ENCODE peak calls at places on chromosomes 7 and 10, in ten cellular contexts. S, I, K, N, J, H, W, Z, G and M are unnamed samples.

GRCh38 chr7:11474902-11475585 is 357.0 kb downstream of the THSD7A start:
- DNase-seq in S (no peak), N (no peak), Z (no peak), W (no peak), J (no peak), I (no peak), H (no peak), G (peak), K (no peak), M (no peak)

GRCh38 chr10:132120200-132120599 is 54.5 kb downstream of the JAKMIP3 start:
- DNase-seq in Z (no peak), H (no peak), N (no peak), J (no peak), S (no peak), I (no peak), G (no peak), K (peak), W (no peak), M (no peak)

GRCh38 chr7:141370178-141370577 is 181.0 kb upstream of the AGK start:
- DNase-seq in J (no peak), H (no peak), N (no peak), I (no peak), Z (no peak), K (no peak), W (no peak), G (no peak), S (no peak), M (no peak)

GRCh38 chr10:27464993-27465392 is 39.1 kb upstream of the RAB18 start:
- DNase-seq in I (no peak), Z (no peak), J (no peak), N (no peak), G (no peak), W (no peak), K (no peak), S (no peak), H (no peak), M (no peak)

GRCh38 chr10:9789996-9790395 is 1227.7 kb upstream of the CELF2 start:
- DNase-seq in G (no peak), K (no peak), W (no peak), S (no peak), N (no peak), H (no peak), Z (no peak), I (no peak), J (no peak), M (no peak)

GRCh38 chr10:15227611-15228372 is 59.3 kb upstream of the NMT2 start:
- DNase-seq in K (no peak), I (no peak), G (no peak), H (no peak), W (no peak), N (no peak), S (no peak), J (no peak), Z (no peak), M (no peak)

GRCh38 chr10:119316729-119317097 is 109.3 kb downstream of the GRK5 start:
- DNase-seq in W (no peak), J (no peak), G (peak), K (no peak), S (no peak), N (no peak), I (no peak), H (peak), Z (no peak), M (peak)

GRCh38 chr10:88209837-88210552 is 346.6 kb downstream of the PTEN start:
- DNase-seq in G (no peak), N (no peak), I (no peak), J (no peak), Z (no peak), W (no peak), H (no peak), S (no peak), K (no peak), M (peak)

DNA sequence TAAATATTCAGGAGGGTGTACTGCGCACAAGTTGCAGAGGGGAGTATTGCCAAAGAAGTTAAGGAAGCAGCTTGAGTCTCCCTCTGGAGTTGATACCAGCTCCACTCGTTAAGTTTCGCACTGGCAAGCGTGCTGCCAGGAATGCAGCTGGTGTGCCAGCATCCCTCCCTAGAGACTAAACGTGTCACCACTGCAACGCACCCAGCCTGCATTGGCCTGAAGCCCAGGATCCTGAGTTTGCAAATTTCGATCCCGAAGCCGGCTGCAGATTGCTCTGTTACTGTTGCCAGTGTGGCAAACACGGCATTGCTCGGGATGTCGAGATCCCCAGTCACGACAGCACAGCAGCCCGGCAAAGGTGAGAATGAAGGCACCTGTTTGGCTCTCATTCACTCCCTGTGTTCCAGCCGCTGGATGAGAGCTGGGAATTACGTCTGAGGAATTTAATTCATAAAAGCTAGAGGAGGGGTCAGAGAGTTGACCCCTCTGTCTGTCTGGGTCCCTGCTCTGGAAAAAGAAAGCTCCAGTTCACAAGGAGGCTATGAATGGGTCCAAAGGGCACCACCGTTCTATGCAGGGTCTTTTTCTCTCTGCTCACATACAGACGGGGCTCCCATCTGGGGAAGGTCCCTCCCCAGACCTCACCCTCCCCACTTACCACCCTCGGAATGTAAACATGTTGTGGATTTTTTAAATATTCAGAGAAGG is 61.0 kb downstream of the NRP1 start:
- DNase-seq in W (no peak), S (peak), N (peak), H (peak), K (peak), I (peak), G (peak), J (no peak), Z (peak), M (peak)
- TF ChIP-seq CTCF in W (no peak), S (no peak), N (no peak), H (no peak), K (no peak), I (peak), G (peak), J (no peak), Z (no peak), M (no peak)

GRCh38 chr7:70975816-70976215 is 156.1 kb upstream of the GALNT17 start:
- DNase-seq in H (no peak), K (no peak), I (no peak), W (no peak), G (no peak), Z (no peak), N (no peak), J (no peak), S (no peak), M (no peak)
- TF ChIP-seq CTCF in H (no peak), K (no peak), I (no peak), W (no peak), G (no peak), Z (no peak), N (no peak), J (no peak), S (no peak), M (no peak)

DNA sequence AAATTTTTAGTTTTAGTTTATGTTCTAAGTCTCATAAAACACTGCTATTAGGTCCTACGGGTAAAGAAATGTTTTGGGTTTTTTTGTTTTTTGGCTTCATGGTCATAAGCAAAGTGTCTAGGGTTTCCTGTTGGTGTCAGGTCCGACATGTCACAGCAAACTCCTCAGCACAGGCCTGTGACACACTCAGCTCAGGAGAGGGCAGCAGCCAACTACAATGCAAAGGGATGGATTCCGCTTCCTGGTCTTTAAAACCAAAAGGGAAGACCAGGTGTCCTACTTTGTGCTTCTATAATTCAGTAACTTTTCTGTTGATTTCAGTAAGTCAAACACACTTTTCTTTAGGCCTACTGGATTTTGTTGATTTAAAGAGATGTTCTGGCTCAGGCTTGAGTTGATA is 83.8 kb upstream of the MACROH2A2 start:
- DNase-seq in S (no peak), G (peak), I (peak), K (no peak), N (peak), W (no peak), H (no peak), J (no peak), Z (no peak), M (peak)
- TF ChIP-seq CTCF in S (no peak), G (peak), I (no peak), K (no peak), N (peak), W (no peak), H (no peak), J (no peak), Z (no peak), M (no peak)

GRCh38 chr7:149752646-149753045 is 20.7 kb downstream of the ZNF467 start:
- DNase-seq in H (no peak), G (no peak), J (no peak), Z (no peak), K (no peak), S (no peak), I (no peak), W (no peak), N (no peak), M (no peak)

GRCh38 chr7:149751058-149751775 is 22.2 kb downstream of the ZNF467 start:
- DNase-seq in W (no peak), I (no peak), N (no peak), J (no peak), S (no peak), Z (no peak), K (no peak), G (no peak), H (no peak), M (no peak)

GRCh38 chr7:149750122-149750845 is 23.1 kb downstream of the ZNF467 start:
- DNase-seq in I (no peak), N (no peak), S (no peak), K (no peak), Z (no peak), J (no peak), G (no peak), H (no peak), W (no peak), M (no peak)

GRCh38 chr7:149743481-149743880 is 29.9 kb downstream of the ZNF467 start:
- DNase-seq in G (no peak), W (no peak), K (no peak), S (no peak), N (no peak), Z (no peak), H (no peak), I (no peak), J (no peak), M (no peak)

GRCh38 chr7:149748223-149748874 is 25.0 kb downstream of the ZNF467 start:
- DNase-seq in S (no peak), W (no peak), H (no peak), I (no peak), Z (no peak), J (no peak), G (no peak), K (no peak), N (peak), M (no peak)
- TF ChIP-seq CTCF in S (no peak), W (no peak), H (no peak), I (no peak), Z (no peak), J (no peak), G (no peak), K (no peak), N (no peak), M (no peak)

GRCh38 chr10:123236122-123236521 is 81.9 kb downstream of the BUB3 start:
- DNase-seq in N (peak), S (no peak), W (no peak), I (peak), K (no peak), G (no peak), J (peak), H (no peak), Z (no peak), M (peak)
- TF ChIP-seq CTCF in N (peak), S (no peak), W (no peak), I (peak), K (no peak), G (peak), J (no peak), H (no peak), Z (no peak), M (no peak)

GRCh38 chr7:139602143-139602722 is 78.7 kb downstream of the CLEC2L start:
- DNase-seq in K (no peak), S (no peak), J (no peak), N (peak), Z (peak), I (peak), W (peak), H (no peak), G (peak), M (peak)
- TF ChIP-seq CTCF in K (peak), S (peak), J (peak), N (peak), Z (peak), I (peak), W (peak), H (no peak), G (peak), M (peak)

DNA sequence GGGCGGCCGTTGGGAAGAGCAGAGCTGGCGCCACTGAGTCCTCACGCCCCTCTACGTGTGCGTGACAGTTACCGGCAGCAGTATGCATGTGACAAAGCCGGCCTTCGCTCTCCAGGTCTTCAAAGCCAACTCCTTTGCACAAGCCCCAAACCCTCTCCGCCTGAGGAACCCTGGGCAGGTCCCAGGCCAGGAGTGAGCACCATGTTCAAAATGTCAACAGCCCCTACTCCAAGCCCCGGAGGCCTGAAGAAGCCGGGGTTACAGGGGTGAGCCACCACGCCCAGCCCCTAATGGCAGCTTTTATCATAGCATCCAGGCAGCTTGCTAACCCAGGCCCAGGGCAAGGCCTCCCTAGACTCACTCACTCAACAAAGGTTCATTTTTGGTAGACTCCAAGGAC is 70.8 kb downstream of the OAT start:
- DNase-seq in K (no peak), N (peak), W (no peak), Z (no peak), G (no peak), H (no peak), I (no peak), S (no peak), J (peak), M (no peak)
- TF ChIP-seq CTCF in K (no peak), N (peak), W (no peak), Z (no peak), G (no peak), H (no peak), I (peak), S (no peak), J (peak), M (no peak)

GRCh38 chr7:143013473-143013872 is 13.5 kb downstream of the OR9A2 start:
- DNase-seq in S (no peak), W (no peak), N (no peak), K (no peak), H (no peak), Z (no peak), J (no peak), G (no peak), I (no peak), M (no peak)

GRCh38 chr7:143015926-143016490 is 10.9 kb downstream of the OR9A2 start:
- DNase-seq in J (no peak), I (no peak), N (no peak), K (no peak), Z (no peak), W (no peak), S (no peak), H (no peak), G (no peak), M (no peak)

GRCh38 chr7:143013897-143014296 is 13.0 kb downstream of the OR9A2 start:
- DNase-seq in K (no peak), N (no peak), I (no peak), Z (no peak), G (peak), J (no peak), W (no peak), S (no peak), H (no peak), M (peak)

GRCh38 chr7:143016996-143017395 is 9.9 kb downstream of the OR9A2 start:
- DNase-seq in N (no peak), I (no peak), K (no peak), H (no peak), J (no peak), S (no peak), Z (no peak), W (no peak), G (no peak), M (no peak)

DNA sequence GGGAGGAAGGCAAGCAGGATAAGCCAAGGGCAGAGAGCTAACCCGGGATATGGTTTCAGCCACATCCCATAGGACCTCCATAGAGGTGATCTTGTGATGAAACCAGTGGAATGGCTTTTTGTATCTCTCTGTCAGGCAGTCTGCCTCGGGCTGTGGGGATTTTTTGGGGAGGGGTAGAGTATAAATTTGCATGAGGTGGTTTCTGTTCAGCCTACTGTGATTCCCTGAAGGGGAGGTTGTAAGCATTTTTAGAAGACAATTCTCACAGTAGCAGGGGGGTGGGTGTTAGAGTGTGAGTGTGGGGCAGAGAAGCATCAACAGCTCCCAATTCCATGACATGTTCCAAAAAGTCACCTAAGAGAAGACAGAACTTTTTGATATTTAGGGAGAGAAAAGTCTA is 11.8 kb downstream of the OR9A2 start:
- DNase-seq in I (no peak), N (no peak), W (no peak), J (no peak), G (no peak), Z (no peak), S (no peak), K (no peak), H (no peak), M (no peak)
- TF ChIP-seq CTCF in I (no peak), N (no peak), W (no peak), J (no peak), G (no peak), Z (no peak), S (no peak), K (no peak), H (no peak), M (no peak)

GRCh38 chr7:20311743-20312042 is 19.0 kb upstream of the ITGB8 start:
- DNase-seq in W (no peak), S (no peak), Z (no peak), I (no peak), N (no peak), J (no peak), H (no peak), K (no peak), G (no peak), M (no peak)

GRCh38 chr7:20312562-20312961 is 18.1 kb upstream of the ITGB8 start:
- DNase-seq in Z (no peak), J (no peak), W (no peak), I (no peak), K (no peak), S (no peak), H (no peak), G (no peak), N (no peak), M (no peak)

GRCh38 chr7:20307901-20308300 is 22.8 kb upstream of the ITGB8 start:
- DNase-seq in J (no peak), W (no peak), S (no peak), H (no peak), I (no peak), K (no peak), G (no peak), Z (no peak), N (peak), M (no peak)

GRCh38 chr7:20314216-20314615 is 16.5 kb upstream of the ITGB8 start:
- DNase-seq in J (no peak), H (no peak), G (no peak), K (no peak), N (no peak), Z (no peak), S (no peak), W (no peak), I (no peak), M (no peak)

GRCh38 chr7:20310963-20311742 is 19.5 kb upstream of the ITGB8 start:
- DNase-seq in J (no peak), G (peak), W (no peak), S (no peak), Z (no peak), K (no peak), H (no peak), I (peak), N (peak), M (peak)
- TF ChIP-seq CTCF in J (peak), G (peak), W (no peak), S (peak), Z (peak), K (peak), H (no peak), I (peak), N (peak), M (peak)